ENCODE peak calls at places on chromosome X, in nine cellular contexts. One of them, this sample, is unnamed.

GRCh38 chrX:151151668-151152267 is 24.6 kb upstream of the GPR50 start:
- DNase-seq in suprapubic skin: no peak
- DNase-seq in neuronal stem cell: peak; percentile 40
- DNase-seq in HCT116: peak; percentile 13
- DNase-seq in tibial artery: peak; percentile 21
- DNase-seq in cardiac muscle cell: peak; percentile 64
- DNase-seq in right atrium auricular region: no peak
- DNase-seq in pancreas: no peak
- DNase-seq in dorsolateral prefrontal cortex: no peak
- DNase-seq in this sample: peak; percentile 6

GRCh38 chrX:153766098-153766817 is 2.2 kb downstream of the PLXNB3 start:
- DNase-seq in suprapubic skin: peak; percentile 57
- DNase-seq in neuronal stem cell: no peak
- DNase-seq in HCT116: no peak
- DNase-seq in tibial artery: no peak
- DNase-seq in cardiac muscle cell: peak; percentile 13
- DNase-seq in right atrium auricular region: no peak
- DNase-seq in pancreas: no peak
- DNase-seq in dorsolateral prefrontal cortex: peak; percentile 47
- DNase-seq in this sample: peak; percentile 11

GRCh38 chrX:40063555-40063954 is 34.2 kb downstream of the BCOR start:
- DNase-seq in suprapubic skin: no peak
- DNase-seq in neuronal stem cell: no peak
- DNase-seq in HCT116: no peak
- DNase-seq in tibial artery: no peak
- DNase-seq in cardiac muscle cell: no peak
- DNase-seq in right atrium auricular region: no peak
- DNase-seq in pancreas: no peak
- DNase-seq in dorsolateral prefrontal cortex: no peak
- DNase-seq in this sample: no peak

GRCh38 chrX:37883196-37883595 is 35.8 kb upstream of the DYNLT3 start:
- DNase-seq in suprapubic skin: no peak
- DNase-seq in neuronal stem cell: no peak
- DNase-seq in HCT116: peak; percentile 6
- DNase-seq in tibial artery: no peak
- DNase-seq in cardiac muscle cell: no peak
- DNase-seq in right atrium auricular region: no peak
- DNase-seq in pancreas: no peak
- DNase-seq in dorsolateral prefrontal cortex: no peak
- DNase-seq in this sample: no peak

GRCh38 chrX:69116077-69116476 is 49.2 kb downstream of the PJA1 start:
- DNase-seq in suprapubic skin: no peak
- DNase-seq in neuronal stem cell: no peak
- DNase-seq in HCT116: no peak
- DNase-seq in tibial artery: no peak
- DNase-seq in cardiac muscle cell: no peak
- DNase-seq in right atrium auricular region: no peak
- DNase-seq in pancreas: no peak
- DNase-seq in dorsolateral prefrontal cortex: no peak
- DNase-seq in this sample: no peak

GRCh38 chrX:139811942-139812629 is 104.1 kb upstream of the MCF2 start:
- DNase-seq in suprapubic skin: no peak
- DNase-seq in neuronal stem cell: no peak
- DNase-seq in HCT116: no peak
- DNase-seq in tibial artery: no peak
- DNase-seq in cardiac muscle cell: no peak
- DNase-seq in right atrium auricular region: no peak
- DNase-seq in pancreas: no peak
- DNase-seq in dorsolateral prefrontal cortex: no peak
- DNase-seq in this sample: no peak

GRCh38 chrX:3548743-3549441 is 164.6 kb downstream of the PRKX start:
- DNase-seq in suprapubic skin: no peak
- DNase-seq in neuronal stem cell: peak; percentile 0
- DNase-seq in HCT116: peak; percentile 7
- DNase-seq in tibial artery: no peak
- DNase-seq in cardiac muscle cell: peak; percentile 29
- DNase-seq in right atrium auricular region: no peak
- DNase-seq in pancreas: no peak
- DNase-seq in dorsolateral prefrontal cortex: no peak
- DNase-seq in this sample: peak; percentile 12

GRCh38 chrX:155768036-155768769 is 112.9 kb upstream of the VAMP7 start:
- DNase-seq in suprapubic skin: no peak
- DNase-seq in neuronal stem cell: no peak
- DNase-seq in HCT116: no peak
- DNase-seq in tibial artery: no peak
- DNase-seq in cardiac muscle cell: no peak
- DNase-seq in right atrium auricular region: no peak
- DNase-seq in pancreas: no peak
- DNase-seq in dorsolateral prefrontal cortex: no peak
- DNase-seq in this sample: no peak

GRCh38 chrX:154369453-154370299 is 4.8 kb downstream of the FLNA start:
- DNase-seq in suprapubic skin: no peak
- DNase-seq in neuronal stem cell: peak; percentile 84
- DNase-seq in HCT116: peak; percentile 63
- DNase-seq in tibial artery: peak; percentile 81
- DNase-seq in cardiac muscle cell: peak; percentile 84
- DNase-seq in right atrium auricular region: peak; percentile 87
- DNase-seq in pancreas: peak; percentile 63
- DNase-seq in dorsolateral prefrontal cortex: no peak
- DNase-seq in this sample: peak; percentile 77

GRCh38 chrX:128862557-128862956 is 660.7 kb downstream of the SMARCA1 start:
- DNase-seq in suprapubic skin: no peak
- DNase-seq in neuronal stem cell: no peak
- DNase-seq in HCT116: no peak
- DNase-seq in tibial artery: no peak
- DNase-seq in cardiac muscle cell: no peak
- DNase-seq in right atrium auricular region: no peak
- DNase-seq in pancreas: no peak
- DNase-seq in dorsolateral prefrontal cortex: no peak
- DNase-seq in this sample: no peak

GRCh38 chrX:91257388-91257787 is 177.3 kb upstream of the PABPC5 start:
- DNase-seq in suprapubic skin: no peak
- DNase-seq in neuronal stem cell: no peak
- DNase-seq in HCT116: no peak
- DNase-seq in tibial artery: no peak
- DNase-seq in cardiac muscle cell: no peak
- DNase-seq in right atrium auricular region: no peak
- DNase-seq in pancreas: no peak
- DNase-seq in dorsolateral prefrontal cortex: no peak
- DNase-seq in this sample: no peak

GRCh38 chrX:148422531-148422930 is 77.9 kb upstream of the AFF2 start:
- DNase-seq in suprapubic skin: no peak
- DNase-seq in neuronal stem cell: no peak
- DNase-seq in HCT116: no peak
- DNase-seq in tibial artery: no peak
- DNase-seq in cardiac muscle cell: no peak
- DNase-seq in right atrium auricular region: no peak
- DNase-seq in pancreas: no peak
- DNase-seq in dorsolateral prefrontal cortex: no peak
- DNase-seq in this sample: no peak

GRCh38 chrX:41457618-41458192 is 10.6 kb downstream of the NYX start:
- DNase-seq in suprapubic skin: no peak
- DNase-seq in neuronal stem cell: no peak
- DNase-seq in HCT116: no peak
- DNase-seq in tibial artery: no peak
- DNase-seq in cardiac muscle cell: no peak
- DNase-seq in right atrium auricular region: no peak
- DNase-seq in pancreas: no peak
- DNase-seq in dorsolateral prefrontal cortex: no peak
- DNase-seq in this sample: no peak

GRCh38 chrX:41036668-41037326 is 48.4 kb upstream of the USP9X start:
- DNase-seq in suprapubic skin: no peak
- DNase-seq in neuronal stem cell: no peak
- DNase-seq in HCT116: no peak
- DNase-seq in tibial artery: no peak
- DNase-seq in cardiac muscle cell: no peak
- DNase-seq in right atrium auricular region: no peak
- DNase-seq in pancreas: no peak
- DNase-seq in dorsolateral prefrontal cortex: no peak
- DNase-seq in this sample: no peak

GRCh38 chrX:77785746-77786548 is at the start of gene ATRX:
- DNase-seq in suprapubic skin: peak; percentile 77
- DNase-seq in neuronal stem cell: peak; percentile 68
- DNase-seq in HCT116: peak; percentile 57
- DNase-seq in tibial artery: peak; percentile 63
- DNase-seq in cardiac muscle cell: peak; percentile 76
- DNase-seq in right atrium auricular region: peak; percentile 63
- DNase-seq in pancreas: peak; percentile 52
- DNase-seq in dorsolateral prefrontal cortex: peak; percentile 44
- DNase-seq in this sample: peak; percentile 64

GRCh38 chrX:19334945-19335626 is 8.6 kb upstream of the PDHA1 start:
- DNase-seq in suprapubic skin: no peak
- DNase-seq in neuronal stem cell: peak; percentile 14
- DNase-seq in HCT116: peak; percentile 40
- DNase-seq in tibial artery: no peak
- DNase-seq in cardiac muscle cell: peak; percentile 8
- DNase-seq in right atrium auricular region: no peak
- DNase-seq in pancreas: no peak
- DNase-seq in dorsolateral prefrontal cortex: no peak
- DNase-seq in this sample: no peak

GRCh38 chrX:1034717-1035116 is 177.7 kb downstream of the CRLF2 start:
- DNase-seq in suprapubic skin: peak; percentile 46
- DNase-seq in neuronal stem cell: no peak
- DNase-seq in HCT116: no peak
- DNase-seq in tibial artery: no peak
- DNase-seq in cardiac muscle cell: no peak
- DNase-seq in right atrium auricular region: no peak
- DNase-seq in pancreas: no peak
- DNase-seq in dorsolateral prefrontal cortex: no peak
- DNase-seq in this sample: no peak

GRCh38 chrX:17046478-17047097 is 100.1 kb downstream of the REPS2 start:
- DNase-seq in suprapubic skin: peak; percentile 66
- DNase-seq in neuronal stem cell: peak; percentile 26
- DNase-seq in HCT116: peak; percentile 44
- DNase-seq in tibial artery: peak; percentile 52
- DNase-seq in cardiac muscle cell: peak; percentile 87
- DNase-seq in right atrium auricular region: no peak
- DNase-seq in pancreas: peak; percentile 53
- DNase-seq in dorsolateral prefrontal cortex: peak; percentile 25
- DNase-seq in this sample: no peak

GRCh38 chrX:9682456-9682855 is 83.2 kb downstream of the GPR143 start:
- DNase-seq in suprapubic skin: no peak
- DNase-seq in neuronal stem cell: no peak
- DNase-seq in HCT116: no peak
- DNase-seq in tibial artery: no peak
- DNase-seq in cardiac muscle cell: peak; percentile 53
- DNase-seq in right atrium auricular region: no peak
- DNase-seq in pancreas: no peak
- DNase-seq in dorsolateral prefrontal cortex: no peak
- DNase-seq in this sample: no peak

GRCh38 chrX:123425904-123426303 is 241.8 kb downstream of the GRIA3 start:
- DNase-seq in suprapubic skin: no peak
- DNase-seq in neuronal stem cell: no peak
- DNase-seq in HCT116: no peak
- DNase-seq in tibial artery: peak; percentile 22
- DNase-seq in cardiac muscle cell: no peak
- DNase-seq in right atrium auricular region: no peak
- DNase-seq in pancreas: no peak
- DNase-seq in dorsolateral prefrontal cortex: no peak
- DNase-seq in this sample: peak; percentile 3

GRCh38 chrX:44343412-44343942 is at the start of gene EFHC2:
- DNase-seq in suprapubic skin: no peak
- DNase-seq in neuronal stem cell: no peak
- DNase-seq in HCT116: no peak
- DNase-seq in tibial artery: peak; percentile 23
- DNase-seq in cardiac muscle cell: peak; percentile 26
- DNase-seq in right atrium auricular region: no peak
- DNase-seq in pancreas: peak; percentile 57
- DNase-seq in dorsolateral prefrontal cortex: no peak
- DNase-seq in this sample: peak; percentile 54
- H3K27ac ChIP-seq in suprapubic skin: peak within 1 kb of the TSS; percentile 59
- H3K27ac ChIP-seq in neuronal stem cell: no peak within 1 kb of the TSS
- H3K27ac ChIP-seq in HCT116: no peak within 1 kb of the TSS
- H3K27ac ChIP-seq in tibial artery: no peak within 1 kb of the TSS
- H3K27ac ChIP-seq in cardiac muscle cell: no peak within 1 kb of the TSS
- H3K27ac ChIP-seq in right atrium auricular region: peak within 1 kb of the TSS; percentile 11
- H3K27ac ChIP-seq in pancreas: no peak within 1 kb of the TSS
- H3K27ac ChIP-seq in dorsolateral prefrontal cortex: no peak within 1 kb of the TSS
- H3K27ac ChIP-seq in this sample: no peak within 1 kb of the TSS

GRCh38 chrX:66144258-66144657 is 19.8 kb upstream of the HEPH start:
- DNase-seq in suprapubic skin: no peak
- DNase-seq in neuronal stem cell: no peak
- DNase-seq in HCT116: no peak
- DNase-seq in tibial artery: no peak
- DNase-seq in cardiac muscle cell: no peak
- DNase-seq in right atrium auricular region: no peak
- DNase-seq in pancreas: no peak
- DNase-seq in dorsolateral prefrontal cortex: no peak
- DNase-seq in this sample: no peak

GRCh38 chrX:66149519-66149918 is 14.5 kb upstream of the HEPH start:
- DNase-seq in suprapubic skin: no peak
- DNase-seq in neuronal stem cell: no peak
- DNase-seq in HCT116: no peak
- DNase-seq in tibial artery: no peak
- DNase-seq in cardiac muscle cell: no peak
- DNase-seq in right atrium auricular region: no peak
- DNase-seq in pancreas: no peak
- DNase-seq in dorsolateral prefrontal cortex: no peak
- DNase-seq in this sample: no peak

GRCh38 chrX:66150188-66150587 is 13.9 kb upstream of the HEPH start:
- DNase-seq in suprapubic skin: no peak
- DNase-seq in neuronal stem cell: no peak
- DNase-seq in HCT116: no peak
- DNase-seq in tibial artery: no peak
- DNase-seq in cardiac muscle cell: no peak
- DNase-seq in right atrium auricular region: no peak
- DNase-seq in pancreas: no peak
- DNase-seq in dorsolateral prefrontal cortex: no peak
- DNase-seq in this sample: no peak
- H3K27me3 ChIP-seq in suprapubic skin: no peaks in the 10 kb centered on the region
- H3K27me3 ChIP-seq in neuronal stem cell: no peaks in the 10 kb centered on the region
- H3K27me3 ChIP-seq in HCT116: no peaks in the 10 kb centered on the region
- H3K27me3 ChIP-seq in tibial artery: no peaks in the 10 kb centered on the region
- H3K27me3 ChIP-seq in cardiac muscle cell: no peaks in the 10 kb centered on the region
- H3K27me3 ChIP-seq in right atrium auricular region: no peaks in the 10 kb centered on the region
- H3K27me3 ChIP-seq in pancreas: peaks cover 3% of the 10 kb centered on the region
- H3K27me3 ChIP-seq in dorsolateral prefrontal cortex: no peaks in the 10 kb centered on the region
- H3K27me3 ChIP-seq in this sample: no peaks in the 10 kb centered on the region

GRCh38 chrX:49072712-49073095 is 1.1 kb downstream of the PRAF2 start:
- DNase-seq in suprapubic skin: no peak
- DNase-seq in neuronal stem cell: no peak
- DNase-seq in HCT116: no peak
- DNase-seq in tibial artery: no peak
- DNase-seq in cardiac muscle cell: no peak
- DNase-seq in right atrium auricular region: no peak
- DNase-seq in pancreas: no peak
- DNase-seq in dorsolateral prefrontal cortex: no peak
- DNase-seq in this sample: no peak
- H3K27ac ChIP-seq in suprapubic skin: no peak overlapping the region
- H3K27ac ChIP-seq in neuronal stem cell: no peak overlapping the region
- H3K27ac ChIP-seq in HCT116: no peak overlapping the region
- H3K27ac ChIP-seq in tibial artery: peak overlapping the region; percentile 52
- H3K27ac ChIP-seq in cardiac muscle cell: no peak overlapping the region
- H3K27ac ChIP-seq in right atrium auricular region: no peak overlapping the region
- H3K27ac ChIP-seq in pancreas: no peak overlapping the region
- H3K27ac ChIP-seq in dorsolateral prefrontal cortex: no peak overlapping the region
- H3K27ac ChIP-seq in this sample: no peak overlapping the region

DNA sequence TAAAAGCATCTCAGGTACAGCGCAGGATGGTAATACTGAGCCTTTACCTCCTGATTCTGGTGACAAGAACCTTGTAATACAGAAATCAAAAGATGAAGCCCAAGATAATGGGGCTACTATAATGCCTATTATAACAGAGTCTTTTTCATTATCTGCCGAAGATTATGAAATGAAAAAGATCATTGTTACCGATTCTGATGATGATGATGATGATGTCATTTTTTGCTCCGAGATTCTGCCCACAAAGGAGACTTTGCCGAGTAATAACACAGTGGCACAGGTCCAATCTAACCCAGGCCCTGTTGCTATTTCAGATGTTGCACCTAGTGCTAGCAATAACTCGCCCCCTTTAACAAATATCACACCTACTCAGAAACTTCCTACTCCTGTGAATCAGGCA is 3.2 kb downstream of the ZBTB33 start:
- DNase-seq in suprapubic skin: no peak
- DNase-seq in neuronal stem cell: no peak
- DNase-seq in HCT116: no peak
- DNase-seq in tibial artery: no peak
- DNase-seq in cardiac muscle cell: no peak
- DNase-seq in right atrium auricular region: no peak
- DNase-seq in pancreas: no peak
- DNase-seq in dorsolateral prefrontal cortex: no peak
- DNase-seq in this sample: no peak
- H3K27me3 ChIP-seq in suprapubic skin: no peaks in the 10 kb centered on the region
- H3K27me3 ChIP-seq in neuronal stem cell: no peaks in the 10 kb centered on the region
- H3K27me3 ChIP-seq in HCT116: no peaks in the 10 kb centered on the region
- H3K27me3 ChIP-seq in tibial artery: no peaks in the 10 kb centered on the region
- H3K27me3 ChIP-seq in cardiac muscle cell: peaks cover 8% of the 10 kb centered on the region
- H3K27me3 ChIP-seq in right atrium auricular region: no peaks in the 10 kb centered on the region
- H3K27me3 ChIP-seq in pancreas: peaks cover 4% of the 10 kb centered on the region
- H3K27me3 ChIP-seq in dorsolateral prefrontal cortex: peaks cover 2% of the 10 kb centered on the region
- H3K27me3 ChIP-seq in this sample: no peaks in the 10 kb centered on the region

This sample was measured in heart right ventricle.